ENCODE peak calls at places on chromosome 2, in eight cellular contexts. R, G, F, H, V, Y, P and J are unnamed samples.

GRCh38 chr2:7667260-7667757 is 750.1 kb downstream of the RNF144A start:
- DNase-seq in R (no peak), G (no peak), F (no peak), H (no peak), V (no peak), Y (no peak), P (no peak), J (no peak)

GRCh38 chr2:113034016-113034415 is 18.7 kb downstream of the IL36B start:
- DNase-seq in R (no peak), G (no peak), F (no peak), H (no peak), V (no peak), Y (no peak), P (no peak), J (no peak)

GRCh38 chr2:170401187-170401586 is 223.2 kb downstream of the MYO3B start:
- DNase-seq in R (no peak), G (no peak), F (no peak), H (no peak), V (no peak), Y (no peak), P (no peak), J (no peak)

GRCh38 chr2:18446715-18447114 is 113.7 kb downstream of the RDH14 start:
- DNase-seq in R (no peak), G (no peak), F (no peak), H (no peak), V (no peak), Y (no peak), P (no peak), J (no peak)

GRCh38 chr2:45637440-45637839 is 14.0 kb upstream of the PRKCE start:
- DNase-seq in R (no peak), G (no peak), F (no peak), H (no peak), V (no peak), Y (peak; percentile 80), P (no peak), J (peak; percentile 75)

GRCh38 chr2:42028571-42029148 is 19.2 kb upstream of the PKDCC start:
- DNase-seq in R (no peak), G (peak; percentile 61), F (no peak), H (no peak), V (no peak), Y (no peak), P (no peak), J (no peak)

GRCh38 chr2:186135697-186136096 is 350.4 kb upstream of the ZC3H15 start:
- DNase-seq in R (no peak), G (no peak), F (no peak), H (no peak), V (no peak), Y (peak; percentile 26), P (no peak), J (peak; percentile 34)

GRCh38 chr2:128309341-128310093 is 9.2 kb downstream of the HS6ST1 start:
- DNase-seq in R (peak; percentile 75), G (peak; percentile 72), F (peak; percentile 56), H (peak; percentile 88), V (peak; percentile 50), Y (no peak), P (no peak), J (no peak)

GRCh38 chr2:226211439-226211838 is 588.2 kb downstream of the IRS1 start:
- DNase-seq in R (no peak), G (no peak), F (no peak), H (no peak), V (no peak), Y (peak; percentile 70), P (no peak), J (peak; percentile 58)

GRCh38 chr2:239881031-239881471 is 144.1 kb downstream of the NDUFA10 start:
- DNase-seq in R (no peak), G (no peak), F (no peak), H (no peak), V (no peak), Y (no peak), P (no peak), J (no peak)
- H3K27me3 ChIP-seq in R (no peaks in the 10 kb centered on the region), G (no peaks in the 10 kb centered on the region), F (no peaks in the 10 kb centered on the region), H (no peaks in the 10 kb centered on the region), V (peaks cover 19% of the 10 kb centered on the region), Y (no peaks in the 10 kb centered on the region), P (no peaks in the 10 kb centered on the region), J (no peaks in the 10 kb centered on the region)

GRCh38 chr2:212451786-212452200 is 86.8 kb downstream of the ERBB4 start:
- DNase-seq in R (no peak), G (no peak), F (no peak), H (no peak), V (no peak), Y (peak; percentile 72), P (no peak), J (peak; percentile 56)
- TF ChIP-seq CTCF in R (no peak), G (no peak), F (no peak), H (no peak), V (no peak), Y (no peak), P (no peak), J (no peak)

GRCh38 chr2:110114801-110115200 is 821 bp downstream of the MALL start:
- DNase-seq in R (no peak), G (no peak), F (no peak), H (no peak), V (no peak), Y (no peak), P (no peak), J (peak; percentile 51)
- H3K27me3 ChIP-seq in R (peaks cover 75% of the 10 kb centered on the region), G (no peaks in the 10 kb centered on the region), F (no peaks in the 10 kb centered on the region), H (peaks cover 60% of the 10 kb centered on the region), V (peaks cover 46% of the 10 kb centered on the region), Y (no peaks in the 10 kb centered on the region), P (no peaks in the 10 kb centered on the region), J (peaks cover 1% of the 10 kb centered on the region)

DNA sequence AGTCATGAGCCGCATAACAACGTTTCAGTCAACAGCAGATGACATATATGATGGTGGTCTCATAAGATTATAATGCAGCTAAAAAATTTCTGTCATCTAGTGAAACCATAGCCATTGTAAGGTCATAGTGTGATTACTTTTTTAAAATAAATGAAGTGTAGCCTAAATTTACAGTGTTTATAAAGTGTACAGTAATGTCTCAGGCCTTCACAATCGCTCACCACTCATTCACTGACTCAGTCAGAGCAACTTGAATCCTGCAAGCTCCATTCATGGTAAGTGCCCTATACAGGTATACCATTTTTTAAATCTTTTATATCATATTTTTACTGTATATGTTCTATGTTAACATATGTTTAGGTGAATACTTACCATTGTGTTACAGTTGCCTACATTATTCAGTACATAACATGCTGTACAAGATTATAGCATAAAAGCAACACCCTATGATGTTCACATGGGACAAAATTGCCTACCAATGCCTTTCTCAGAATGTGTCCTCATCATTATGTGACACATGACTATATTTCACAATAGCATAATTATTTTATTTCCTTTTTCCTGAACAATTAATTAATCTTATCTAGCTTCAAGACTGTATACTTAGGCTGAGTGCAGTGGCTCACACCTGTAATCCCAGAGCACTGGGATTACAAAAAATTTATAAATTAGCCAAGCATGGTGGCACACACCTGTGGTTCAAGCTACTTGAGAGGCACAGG is 1115.9 kb upstream of the ZEB2 start:
- DNase-seq in R (no peak), G (no peak), F (no peak), H (no peak), V (no peak), Y (no peak), P (no peak), J (peak; percentile 31)
- TF ChIP-seq CTCF in R (no peak), G (no peak), F (no peak), H (no peak), V (no peak), Y (no peak), P (no peak), J (no peak)

GRCh38 chr2:176035013-176035691 is 33.1 kb upstream of the LNPK start:
- DNase-seq in R (no peak), G (no peak), F (no peak), H (no peak), V (no peak), Y (no peak), P (no peak), J (no peak)
- H3K27me3 ChIP-seq in R (no peaks in the 10 kb centered on the region), G (no peaks in the 10 kb centered on the region), F (no peaks in the 10 kb centered on the region), H (peaks cover 19% of the 10 kb centered on the region), V (peaks cover 11% of the 10 kb centered on the region), Y (no peaks in the 10 kb centered on the region), P (no peaks in the 10 kb centered on the region), J (no peaks in the 10 kb centered on the region)